ENCODE peak calls at places on chromosomes 16 and 17, in eight cellular contexts. One of them, this sample, is unnamed.

GRCh38 chr16:22938647-22939046 is 124.7 kb downstream of the HS3ST2 start:
- DNase-seq in activated T-helper 9 cell treated with anti-CD3 and anti-CD28 coated beads, Interleukin-2, amount 50 U/mL, for 16 hours: no peak
- DNase-seq in HS-5: no peak
- DNase-seq in transverse colon: no peak
- DNase-seq in effector memory CD8-positive, alpha-beta T cell: no peak
- DNase-seq in adrenal gland: no peak
- DNase-seq in MCF 10A: peak
- DNase-seq in bronchial epithelial cell: peak
- DNase-seq in this sample: no peak

GRCh38 chr16:88591577-88592021 is 21.4 kb downstream of the ZC3H18 start:
- DNase-seq in HS-5: no peak
- DNase-seq in MCF 10A: no peak
- DNase-seq in bronchial epithelial cell: no peak
- DNase-seq in activated T-helper 9 cell treated with anti-CD3 and anti-CD28 coated beads, Interleukin-2, amount 50 U/mL, for 16 hours: peak
- DNase-seq in effector memory CD8-positive, alpha-beta T cell: no peak
- DNase-seq in transverse colon: peak
- DNase-seq in adrenal gland: peak
- DNase-seq in this sample: no peak

GRCh38 chr17:68349157-68349556 is 57.9 kb downstream of the ARSG start:
- DNase-seq in MCF 10A: no peak
- DNase-seq in transverse colon: no peak
- DNase-seq in effector memory CD8-positive, alpha-beta T cell: no peak
- DNase-seq in adrenal gland: no peak
- DNase-seq in activated T-helper 9 cell treated with anti-CD3 and anti-CD28 coated beads, Interleukin-2, amount 50 U/mL, for 16 hours: no peak
- DNase-seq in HS-5: no peak
- DNase-seq in bronchial epithelial cell: no peak
- DNase-seq in this sample: no peak

GRCh38 chr17:30534938-30535921 is 58.0 kb downstream of the GOSR1 start:
- DNase-seq in MCF 10A: no peak
- DNase-seq in transverse colon: no peak
- DNase-seq in activated T-helper 9 cell treated with anti-CD3 and anti-CD28 coated beads, Interleukin-2, amount 50 U/mL, for 16 hours: no peak
- DNase-seq in effector memory CD8-positive, alpha-beta T cell: no peak
- DNase-seq in bronchial epithelial cell: no peak
- DNase-seq in adrenal gland: no peak
- DNase-seq in HS-5: no peak
- DNase-seq in this sample: no peak

GRCh38 chr17:73368085-73368631 is 56.4 kb upstream of the CDC42EP4 start:
- DNase-seq in HS-5: no peak
- DNase-seq in activated T-helper 9 cell treated with anti-CD3 and anti-CD28 coated beads, Interleukin-2, amount 50 U/mL, for 16 hours: no peak
- DNase-seq in adrenal gland: no peak
- DNase-seq in transverse colon: no peak
- DNase-seq in bronchial epithelial cell: no peak
- DNase-seq in MCF 10A: no peak
- DNase-seq in effector memory CD8-positive, alpha-beta T cell: no peak
- DNase-seq in this sample: no peak

GRCh38 chr16:64309398-64310110 is 812.3 kb downstream of the CDH11 start:
- DNase-seq in MCF 10A: no peak
- DNase-seq in effector memory CD8-positive, alpha-beta T cell: no peak
- DNase-seq in transverse colon: no peak
- DNase-seq in HS-5: no peak
- DNase-seq in bronchial epithelial cell: no peak
- DNase-seq in adrenal gland: no peak
- DNase-seq in activated T-helper 9 cell treated with anti-CD3 and anti-CD28 coated beads, Interleukin-2, amount 50 U/mL, for 16 hours: no peak
- DNase-seq in this sample: no peak

GRCh38 chr16:82046941-82047340 is 11.9 kb downstream of the HSD17B2 start:
- DNase-seq in transverse colon: no peak
- DNase-seq in effector memory CD8-positive, alpha-beta T cell: no peak
- DNase-seq in adrenal gland: no peak
- DNase-seq in MCF 10A: no peak
- DNase-seq in bronchial epithelial cell: no peak
- DNase-seq in HS-5: no peak
- DNase-seq in activated T-helper 9 cell treated with anti-CD3 and anti-CD28 coated beads, Interleukin-2, amount 50 U/mL, for 16 hours: no peak
- DNase-seq in this sample: no peak

GRCh38 chr16:57304169-57305061 is 19.9 kb upstream of the PLLP start:
- DNase-seq in bronchial epithelial cell: peak
- DNase-seq in activated T-helper 9 cell treated with anti-CD3 and anti-CD28 coated beads, Interleukin-2, amount 50 U/mL, for 16 hours: no peak
- DNase-seq in HS-5: no peak
- DNase-seq in MCF 10A: peak
- DNase-seq in transverse colon: peak
- DNase-seq in effector memory CD8-positive, alpha-beta T cell: no peak
- DNase-seq in adrenal gland: no peak
- DNase-seq in this sample: no peak

GRCh38 chr17:12992676-12993075 is 25.2 kb downstream of the ELAC2 start:
- DNase-seq in activated T-helper 9 cell treated with anti-CD3 and anti-CD28 coated beads, Interleukin-2, amount 50 U/mL, for 16 hours: no peak
- DNase-seq in MCF 10A: no peak
- DNase-seq in transverse colon: no peak
- DNase-seq in effector memory CD8-positive, alpha-beta T cell: no peak
- DNase-seq in bronchial epithelial cell: no peak
- DNase-seq in adrenal gland: no peak
- DNase-seq in HS-5: no peak
- DNase-seq in this sample: no peak

GRCh38 chr16:68233835-68234187 is 2.1 kb downstream of the ESRP2 start:
- DNase-seq in transverse colon: no peak
- DNase-seq in effector memory CD8-positive, alpha-beta T cell: no peak
- DNase-seq in HS-5: no peak
- DNase-seq in activated T-helper 9 cell treated with anti-CD3 and anti-CD28 coated beads, Interleukin-2, amount 50 U/mL, for 16 hours: no peak
- DNase-seq in bronchial epithelial cell: no peak
- DNase-seq in adrenal gland: no peak
- DNase-seq in MCF 10A: no peak
- DNase-seq in this sample: no peak

GRCh38 chr16:69318177-69318910 is 7.2 kb downstream of the VPS4A start:
- DNase-seq in adrenal gland: no peak
- DNase-seq in MCF 10A: no peak
- DNase-seq in effector memory CD8-positive, alpha-beta T cell: no peak
- DNase-seq in HS-5: no peak
- DNase-seq in bronchial epithelial cell: no peak
- DNase-seq in activated T-helper 9 cell treated with anti-CD3 and anti-CD28 coated beads, Interleukin-2, amount 50 U/mL, for 16 hours: no peak
- DNase-seq in transverse colon: no peak
- DNase-seq in this sample: no peak

GRCh38 chr16:10538583-10538982 is 41.8 kb downstream of the EMP2 start:
- DNase-seq in activated T-helper 9 cell treated with anti-CD3 and anti-CD28 coated beads, Interleukin-2, amount 50 U/mL, for 16 hours: no peak
- DNase-seq in bronchial epithelial cell: no peak
- DNase-seq in effector memory CD8-positive, alpha-beta T cell: no peak
- DNase-seq in transverse colon: no peak
- DNase-seq in HS-5: no peak
- DNase-seq in adrenal gland: no peak
- DNase-seq in MCF 10A: no peak
- DNase-seq in this sample: no peak

GRCh38 chr17:7528842-7529241 is 20.0 kb upstream of the TNFSF12 start:
- DNase-seq in bronchial epithelial cell: no peak
- DNase-seq in transverse colon: no peak
- DNase-seq in effector memory CD8-positive, alpha-beta T cell: no peak
- DNase-seq in HS-5: no peak
- DNase-seq in MCF 10A: no peak
- DNase-seq in activated T-helper 9 cell treated with anti-CD3 and anti-CD28 coated beads, Interleukin-2, amount 50 U/mL, for 16 hours: no peak
- DNase-seq in adrenal gland: no peak
- DNase-seq in this sample: no peak

GRCh38 chr17:76132574-76133338 is 8.3 kb downstream of the FOXJ1 start:
- DNase-seq in bronchial epithelial cell: peak
- DNase-seq in activated T-helper 9 cell treated with anti-CD3 and anti-CD28 coated beads, Interleukin-2, amount 50 U/mL, for 16 hours: no peak
- DNase-seq in HS-5: no peak
- DNase-seq in adrenal gland: no peak
- DNase-seq in MCF 10A: peak
- DNase-seq in effector memory CD8-positive, alpha-beta T cell: no peak
- DNase-seq in transverse colon: peak
- DNase-seq in this sample: no peak

GRCh38 chr17:73231363-73231762 is 30.3 kb downstream of the CPSF4L start:
- DNase-seq in effector memory CD8-positive, alpha-beta T cell: no peak
- DNase-seq in MCF 10A: peak
- DNase-seq in HS-5: no peak
- DNase-seq in transverse colon: peak
- DNase-seq in activated T-helper 9 cell treated with anti-CD3 and anti-CD28 coated beads, Interleukin-2, amount 50 U/mL, for 16 hours: no peak
- DNase-seq in bronchial epithelial cell: no peak
- DNase-seq in adrenal gland: peak
- DNase-seq in this sample: no peak

GRCh38 chr16:77782694-77783093 is 5.7 kb upstream of the VAT1L start:
- DNase-seq in effector memory CD8-positive, alpha-beta T cell: no peak
- DNase-seq in HS-5: no peak
- DNase-seq in adrenal gland: peak
- DNase-seq in activated T-helper 9 cell treated with anti-CD3 and anti-CD28 coated beads, Interleukin-2, amount 50 U/mL, for 16 hours: no peak
- DNase-seq in bronchial epithelial cell: no peak
- DNase-seq in transverse colon: no peak
- DNase-seq in MCF 10A: peak
- DNase-seq in this sample: no peak

GRCh38 chr16:50403491-50403890 is 34.7 kb upstream of the BRD7 start:
- DNase-seq in HS-5: no peak
- DNase-seq in adrenal gland: no peak
- DNase-seq in MCF 10A: no peak
- DNase-seq in transverse colon: no peak
- DNase-seq in effector memory CD8-positive, alpha-beta T cell: no peak
- DNase-seq in bronchial epithelial cell: no peak
- DNase-seq in activated T-helper 9 cell treated with anti-CD3 and anti-CD28 coated beads, Interleukin-2, amount 50 U/mL, for 16 hours: no peak
- DNase-seq in this sample: no peak

GRCh38 chr16:28003021-28003865 is 60.3 kb downstream of the GSG1L start:
- DNase-seq in effector memory CD8-positive, alpha-beta T cell: no peak
- DNase-seq in HS-5: no peak
- DNase-seq in activated T-helper 9 cell treated with anti-CD3 and anti-CD28 coated beads, Interleukin-2, amount 50 U/mL, for 16 hours: no peak
- DNase-seq in adrenal gland: no peak
- DNase-seq in transverse colon: no peak
- DNase-seq in bronchial epithelial cell: no peak
- DNase-seq in MCF 10A: no peak
- DNase-seq in this sample: no peak

GRCh38 chr17:2146132-2146871 is 91.4 kb downstream of the HIC1 start:
- DNase-seq in bronchial epithelial cell: no peak
- DNase-seq in effector memory CD8-positive, alpha-beta T cell: no peak
- DNase-seq in transverse colon: no peak
- DNase-seq in HS-5: no peak
- DNase-seq in adrenal gland: no peak
- DNase-seq in activated T-helper 9 cell treated with anti-CD3 and anti-CD28 coated beads, Interleukin-2, amount 50 U/mL, for 16 hours: no peak
- DNase-seq in MCF 10A: no peak
- DNase-seq in this sample: no peak

GRCh38 chr17:60391419-60392041 is 403 bp downstream of the USP32 start:
- DNase-seq in effector memory CD8-positive, alpha-beta T cell: no peak
- DNase-seq in MCF 10A: no peak
- DNase-seq in activated T-helper 9 cell treated with anti-CD3 and anti-CD28 coated beads, Interleukin-2, amount 50 U/mL, for 16 hours: no peak
- DNase-seq in HS-5: no peak
- DNase-seq in bronchial epithelial cell: no peak
- DNase-seq in adrenal gland: no peak
- DNase-seq in transverse colon: no peak
- DNase-seq in this sample: no peak

GRCh38 chr16:85812031-85812807 is 12.7 kb downstream of the COX4I1 start:
- DNase-seq in bronchial epithelial cell: no peak
- DNase-seq in HS-5: no peak
- DNase-seq in adrenal gland: no peak
- DNase-seq in activated T-helper 9 cell treated with anti-CD3 and anti-CD28 coated beads, Interleukin-2, amount 50 U/mL, for 16 hours: no peak
- DNase-seq in effector memory CD8-positive, alpha-beta T cell: no peak
- DNase-seq in MCF 10A: no peak
- DNase-seq in transverse colon: no peak
- DNase-seq in this sample: no peak

GRCh38 chr16:47611848-47612493 is 150.8 kb downstream of the PHKB start:
- DNase-seq in HS-5: no peak
- DNase-seq in transverse colon: no peak
- DNase-seq in activated T-helper 9 cell treated with anti-CD3 and anti-CD28 coated beads, Interleukin-2, amount 50 U/mL, for 16 hours: no peak
- DNase-seq in MCF 10A: no peak
- DNase-seq in effector memory CD8-positive, alpha-beta T cell: no peak
- DNase-seq in bronchial epithelial cell: no peak
- DNase-seq in adrenal gland: no peak
- DNase-seq in this sample: no peak

GRCh38 chr17:42094375-42095069 is 3.8 kb downstream of the ZNF385C start:
- DNase-seq in effector memory CD8-positive, alpha-beta T cell: no peak
- DNase-seq in activated T-helper 9 cell treated with anti-CD3 and anti-CD28 coated beads, Interleukin-2, amount 50 U/mL, for 16 hours: no peak
- DNase-seq in transverse colon: no peak
- DNase-seq in HS-5: no peak
- DNase-seq in MCF 10A: no peak
- DNase-seq in adrenal gland: no peak
- DNase-seq in bronchial epithelial cell: no peak
- DNase-seq in this sample: no peak

GRCh38 chr17:78044280-78044835 is 84.2 kb downstream of the TMC6 start:
- DNase-seq in adrenal gland: no peak
- DNase-seq in MCF 10A: no peak
- DNase-seq in activated T-helper 9 cell treated with anti-CD3 and anti-CD28 coated beads, Interleukin-2, amount 50 U/mL, for 16 hours: no peak
- DNase-seq in transverse colon: no peak
- DNase-seq in effector memory CD8-positive, alpha-beta T cell: no peak
- DNase-seq in bronchial epithelial cell: no peak
- DNase-seq in HS-5: no peak
- DNase-seq in this sample: no peak